ENCODE peak calls at places on chromosome 2, in seven cellular contexts. One of them, this sample, is unnamed.

GRCh38 chr2:239834143-239834542 is 191.0 kb downstream of the NDUFA10 start:
- DNase-seq in activated T-helper 1 cell treated with anti-CD3 and anti-CD28 coated beads, Interleukin-2, amount 50 U/mL, for 16 hours: no peak
- DNase-seq in H7: peak
- DNase-seq in upper lobe of left lung: no peak
- DNase-seq in midbrain: no peak
- DNase-seq in NCI-H774: no peak
- DNase-seq in nucleus accumbens: no peak
- DNase-seq in this sample: no peak

GRCh38 chr2:127179756-127180155 is 40.3 kb downstream of the CYP27C1 start:
- DNase-seq in H7: no peak
- DNase-seq in midbrain: peak
- DNase-seq in nucleus accumbens: no peak
- DNase-seq in NCI-H774: no peak
- DNase-seq in upper lobe of left lung: no peak
- DNase-seq in activated T-helper 1 cell treated with anti-CD3 and anti-CD28 coated beads, Interleukin-2, amount 50 U/mL, for 16 hours: no peak
- DNase-seq in this sample: no peak

GRCh38 chr2:217075225-217075802 is 215.4 kb upstream of the TNP1 start:
- DNase-seq in upper lobe of left lung: no peak
- DNase-seq in H7: no peak
- DNase-seq in nucleus accumbens: no peak
- DNase-seq in midbrain: no peak
- DNase-seq in activated T-helper 1 cell treated with anti-CD3 and anti-CD28 coated beads, Interleukin-2, amount 50 U/mL, for 16 hours: no peak
- DNase-seq in NCI-H774: no peak
- DNase-seq in this sample: no peak

GRCh38 chr2:62868947-62869346 is 163.4 kb downstream of the EHBP1 start:
- DNase-seq in nucleus accumbens: no peak
- DNase-seq in upper lobe of left lung: no peak
- DNase-seq in H7: no peak
- DNase-seq in activated T-helper 1 cell treated with anti-CD3 and anti-CD28 coated beads, Interleukin-2, amount 50 U/mL, for 16 hours: no peak
- DNase-seq in NCI-H774: no peak
- DNase-seq in midbrain: no peak
- DNase-seq in this sample: no peak

GRCh38 chr2:132911726-132912724 is 242.0 kb upstream of the LYPD1 start:
- DNase-seq in NCI-H774: no peak
- DNase-seq in activated T-helper 1 cell treated with anti-CD3 and anti-CD28 coated beads, Interleukin-2, amount 50 U/mL, for 16 hours: no peak
- DNase-seq in nucleus accumbens: no peak
- DNase-seq in midbrain: peak
- DNase-seq in upper lobe of left lung: peak
- DNase-seq in H7: peak
- DNase-seq in this sample: no peak

GRCh38 chr2:133602538-133602937 is 34.3 kb upstream of the NCKAP5 start:
- DNase-seq in activated T-helper 1 cell treated with anti-CD3 and anti-CD28 coated beads, Interleukin-2, amount 50 U/mL, for 16 hours: no peak
- DNase-seq in upper lobe of left lung: no peak
- DNase-seq in H7: no peak
- DNase-seq in nucleus accumbens: no peak
- DNase-seq in midbrain: no peak
- DNase-seq in NCI-H774: no peak
- DNase-seq in this sample: no peak

GRCh38 chr2:37168217-37168981 is 11.6 kb upstream of the EIF2AK2 start:
- DNase-seq in NCI-H774: no peak
- DNase-seq in activated T-helper 1 cell treated with anti-CD3 and anti-CD28 coated beads, Interleukin-2, amount 50 U/mL, for 16 hours: no peak
- DNase-seq in nucleus accumbens: no peak
- DNase-seq in midbrain: no peak
- DNase-seq in H7: peak
- DNase-seq in upper lobe of left lung: no peak
- DNase-seq in this sample: no peak

GRCh38 chr2:72931280-72931910 is 14.1 kb downstream of the EMX1 start:
- DNase-seq in NCI-H774: no peak
- DNase-seq in nucleus accumbens: no peak
- DNase-seq in upper lobe of left lung: peak
- DNase-seq in midbrain: no peak
- DNase-seq in H7: peak
- DNase-seq in activated T-helper 1 cell treated with anti-CD3 and anti-CD28 coated beads, Interleukin-2, amount 50 U/mL, for 16 hours: no peak
- DNase-seq in this sample: no peak

GRCh38 chr2:127573298-127573697 is 37.8 kb downstream of the MYO7B start:
- DNase-seq in midbrain: no peak
- DNase-seq in activated T-helper 1 cell treated with anti-CD3 and anti-CD28 coated beads, Interleukin-2, amount 50 U/mL, for 16 hours: no peak
- DNase-seq in NCI-H774: no peak
- DNase-seq in upper lobe of left lung: no peak
- DNase-seq in H7: no peak
- DNase-seq in nucleus accumbens: no peak
- DNase-seq in this sample: no peak

This sample was measured in effector CD4-positive, alpha-beta T cell.